ENCODE peak calls at places on chromosome 9, in five cellular contexts. S is ovary, D is T47D, R is HCEC 1CT, L is HuH-7.5. G is an unnamed sample.

GRCh38 chr9:95516221-95516735 is 493 bp downstream of the PTCH1 start:
- DNase-seq in S (no peak), D (no peak), R (peak), L (peak), G (no peak)

GRCh38 chr9:16367605-16368424 is 502.7 kb downstream of the BNC2 start:
- DNase-seq in S (no peak), D (peak), R (peak), L (no peak), G (no peak)

GRCh38 chr9:129669141-129669718 is 3.8 kb downstream of the PRRX2 start:
- DNase-seq in S (no peak), D (no peak), R (no peak), L (no peak), G (no peak)

GRCh38 chr9:86946712-86947145 is 577 bp downstream of the GAS1 start:
- DNase-seq in S (peak), D (peak), R (no peak), L (peak), G (peak)

GRCh38 chr9:111959468-111959941 is 62.9 kb downstream of the UGCG start:
- DNase-seq in S (no peak), D (no peak), R (peak), L (no peak), G (peak)

GRCh38 chr9:83956288-83957028 is 23.6 kb downstream of the HNRNPK start:
- DNase-seq in S (peak), D (peak), R (peak), L (peak), G (peak)

GRCh38 chr9:68427216-68427994 is 71.0 kb downstream of the PGM5 start:
- DNase-seq in S (no peak), D (no peak), R (no peak), L (no peak), G (no peak)

GRCh38 chr9:109907400-109907799 is 127.4 kb downstream of the PALM2AKAP2 start:
- DNase-seq in S (peak), D (no peak), R (no peak), L (no peak), G (no peak)

GRCh38 chr9:95305770-95306492 is 11.6 kb downstream of the FANCC start:
- DNase-seq in S (no peak), D (no peak), R (peak), L (no peak), G (no peak)

GRCh38 chr9:114177423-114178064 is 22.2 kb downstream of the COL27A1 start:
- DNase-seq in S (no peak), D (no peak), R (peak), L (no peak), G (no peak)

GRCh38 chr9:99259231-99259918 is 37.3 kb downstream of the SEC61B start:
- DNase-seq in S (peak), D (no peak), R (peak), L (no peak), G (peak)

GRCh38 chr9:134136997-134137302 is 1.1 kb downstream of the WDR5 start:
- DNase-seq in S (no peak), D (no peak), R (no peak), L (no peak), G (no peak)

GRCh38 chr9:95207403-95207802 is 110.1 kb downstream of the FANCC start:
- DNase-seq in S (no peak), D (no peak), R (no peak), L (no peak), G (no peak)

GRCh38 chr9:37992924-37993349 is 76.1 kb downstream of the SHB start:
- DNase-seq in S (no peak), D (no peak), R (no peak), L (no peak), G (no peak)

GRCh38 chr9:81405199-81405598 is 284.1 kb downstream of the TLE1 start:
- DNase-seq in S (no peak), D (no peak), R (no peak), L (no peak), G (no peak)

GRCh38 chr9:37908698-37909186 is 4.8 kb upstream of the SLC25A51 start:
- DNase-seq in S (no peak), D (peak), R (peak), L (peak), G (no peak)

GRCh38 chr9:123952631-123953147 is 22.8 kb upstream of the DENND1A start:
- DNase-seq in S (no peak), D (no peak), R (no peak), L (no peak), G (no peak)

GRCh38 chr9:14258840-14259239 is 55.1 kb downstream of the NFIB start:
- DNase-seq in S (no peak), D (no peak), R (no peak), L (no peak), G (no peak)

GRCh38 chr9:136237486-136238341 is 7.9 kb downstream of the QSOX2 start:
- DNase-seq in S (no peak), D (no peak), R (no peak), L (no peak), G (no peak)

GRCh38 chr9:114154597-114155102 is 687 bp upstream of the COL27A1 start:
- DNase-seq in S (no peak), D (no peak), R (no peak), L (peak), G (no peak)

GRCh38 chr9:136644343-136644592 is 18.4 kb upstream of the EGFL7 start:
- DNase-seq in S (peak), D (peak), R (no peak), L (no peak), G (no peak)

GRCh38 chr9:129863059-129863690 is 27.9 kb downstream of the USP20 start:
- DNase-seq in S (no peak), D (no peak), R (no peak), L (no peak), G (no peak)

GRCh38 chr9:81256368-81256767 is 433.0 kb downstream of the TLE1 start:
- DNase-seq in S (no peak), D (no peak), R (no peak), L (no peak), G (no peak)

GRCh38 chr9:2241875-2242741 is 227.0 kb downstream of the SMARCA2 start:
- DNase-seq in S (peak), D (peak), R (peak), L (peak), G (peak)

GRCh38 chr9:87812375-87813118 is 70.1 kb upstream of the SPATA31E1 start:
- DNase-seq in S (no peak), D (peak), R (peak), L (no peak), G (no peak)

GRCh38 chr9:134066923-134067851 is 639 bp downstream of the BRD3 start:
- DNase-seq in S (peak), D (peak), R (peak), L (peak), G (no peak)

GRCh38 chr9:134403682-134404301 is 77.5 kb downstream of the RXRA start:
- DNase-seq in S (peak), D (no peak), R (no peak), L (no peak), G (peak)

GRCh38 chr9:120257483-120257882 is 322.5 kb downstream of the CDK5RAP2 start:
- DNase-seq in S (no peak), D (no peak), R (peak), L (no peak), G (no peak)

GRCh38 chr9:132144708-132145365 is 17.0 kb upstream of the NTNG2 start:
- DNase-seq in S (no peak), D (no peak), R (peak), L (no peak), G (no peak)

G was measured in ureter.